ENCODE peak calls at places on chromosomes 13 and 19, in eight cellular contexts. One of them, this sample, is unnamed.

GRCh38 chr19:31675187-31675913 is 326.1 kb upstream of the TSHZ3 start:
- DNase-seq in tibial artery: no peak
- DNase-seq in NCI-H2081 treated with DMSO at 0.1 percent for 48 hours: no peak
- DNase-seq in GM23338: no peak
- DNase-seq in bronchial epithelial cell: no peak
- DNase-seq in stimulated activated CD8-positive, alpha-beta memory T cell treated with anti-CD3 and anti-CD28 coated beads, Interleukin-7, amount 100 ng/mL, for 24 hours: no peak
- DNase-seq in head of caudate nucleus: no peak
- DNase-seq in OCI-LY7: no peak
- DNase-seq in this sample: peak; percentile 92

GRCh38 chr13:46804391-46804815 is 7.4 kb upstream of the ESD start:
- DNase-seq in tibial artery: no peak
- DNase-seq in NCI-H2081 treated with DMSO at 0.1 percent for 48 hours: no peak
- DNase-seq in GM23338: no peak
- DNase-seq in bronchial epithelial cell: peak; percentile 99
- DNase-seq in stimulated activated CD8-positive, alpha-beta memory T cell treated with anti-CD3 and anti-CD28 coated beads, Interleukin-7, amount 100 ng/mL, for 24 hours: no peak
- DNase-seq in head of caudate nucleus: no peak
- DNase-seq in OCI-LY7: no peak
- DNase-seq in this sample: peak; percentile 97

GRCh38 chr13:110294624-110295023 is 12.3 kb downstream of the COL4A1 start:
- DNase-seq in tibial artery: no peak
- DNase-seq in NCI-H2081 treated with DMSO at 0.1 percent for 48 hours: no peak
- DNase-seq in GM23338: no peak
- DNase-seq in bronchial epithelial cell: no peak
- DNase-seq in stimulated activated CD8-positive, alpha-beta memory T cell treated with anti-CD3 and anti-CD28 coated beads, Interleukin-7, amount 100 ng/mL, for 24 hours: no peak
- DNase-seq in head of caudate nucleus: no peak
- DNase-seq in OCI-LY7: no peak
- DNase-seq in this sample: no peak

GRCh38 chr19:34639491-34640085 is 37.4 kb downstream of the SCGB2B2 start:
- DNase-seq in tibial artery: no peak
- DNase-seq in NCI-H2081 treated with DMSO at 0.1 percent for 48 hours: peak; percentile 15
- DNase-seq in GM23338: peak; percentile 92
- DNase-seq in bronchial epithelial cell: peak; percentile 42
- DNase-seq in stimulated activated CD8-positive, alpha-beta memory T cell treated with anti-CD3 and anti-CD28 coated beads, Interleukin-7, amount 100 ng/mL, for 24 hours: peak; percentile 28
- DNase-seq in head of caudate nucleus: no peak
- DNase-seq in OCI-LY7: peak; percentile 83
- DNase-seq in this sample: peak; percentile 20

GRCh38 chr13:33072282-33072681 is 56.1 kb downstream of the KL start:
- DNase-seq in tibial artery: no peak
- DNase-seq in NCI-H2081 treated with DMSO at 0.1 percent for 48 hours: no peak
- DNase-seq in GM23338: no peak
- DNase-seq in bronchial epithelial cell: no peak
- DNase-seq in stimulated activated CD8-positive, alpha-beta memory T cell treated with anti-CD3 and anti-CD28 coated beads, Interleukin-7, amount 100 ng/mL, for 24 hours: no peak
- DNase-seq in head of caudate nucleus: no peak
- DNase-seq in OCI-LY7: no peak
- DNase-seq in this sample: no peak

GRCh38 chr19:56101095-56101494 is 20.0 kb downstream of the ZNF787 start:
- DNase-seq in tibial artery: no peak
- DNase-seq in NCI-H2081 treated with DMSO at 0.1 percent for 48 hours: no peak
- DNase-seq in GM23338: no peak
- DNase-seq in bronchial epithelial cell: no peak
- DNase-seq in stimulated activated CD8-positive, alpha-beta memory T cell treated with anti-CD3 and anti-CD28 coated beads, Interleukin-7, amount 100 ng/mL, for 24 hours: no peak
- DNase-seq in head of caudate nucleus: no peak
- DNase-seq in OCI-LY7: no peak
- DNase-seq in this sample: no peak

GRCh38 chr19:49085868-49086232 is 599 bp downstream of the SNRNP70 start:
- DNase-seq in tibial artery: no peak
- DNase-seq in NCI-H2081 treated with DMSO at 0.1 percent for 48 hours: no peak
- DNase-seq in GM23338: no peak
- DNase-seq in bronchial epithelial cell: no peak
- DNase-seq in stimulated activated CD8-positive, alpha-beta memory T cell treated with anti-CD3 and anti-CD28 coated beads, Interleukin-7, amount 100 ng/mL, for 24 hours: no peak
- DNase-seq in head of caudate nucleus: no peak
- DNase-seq in OCI-LY7: no peak
- DNase-seq in this sample: no peak

GRCh38 chr19:54464624-54465266 is 1.2 kb upstream of the LENG9 start:
- DNase-seq in tibial artery: peak; percentile 91
- DNase-seq in NCI-H2081 treated with DMSO at 0.1 percent for 48 hours: no peak
- DNase-seq in GM23338: peak; percentile 98
- DNase-seq in bronchial epithelial cell: peak; percentile 66
- DNase-seq in stimulated activated CD8-positive, alpha-beta memory T cell treated with anti-CD3 and anti-CD28 coated beads, Interleukin-7, amount 100 ng/mL, for 24 hours: peak; percentile 69
- DNase-seq in head of caudate nucleus: peak; percentile 82
- DNase-seq in OCI-LY7: peak; percentile 94
- DNase-seq in this sample: peak; percentile 70

GRCh38 chr13:110826861-110827672 is 87.8 kb downstream of the ANKRD10 start:
- DNase-seq in tibial artery: no peak
- DNase-seq in NCI-H2081 treated with DMSO at 0.1 percent for 48 hours: no peak
- DNase-seq in GM23338: no peak
- DNase-seq in bronchial epithelial cell: no peak
- DNase-seq in stimulated activated CD8-positive, alpha-beta memory T cell treated with anti-CD3 and anti-CD28 coated beads, Interleukin-7, amount 100 ng/mL, for 24 hours: no peak
- DNase-seq in head of caudate nucleus: no peak
- DNase-seq in OCI-LY7: no peak
- DNase-seq in this sample: no peak

GRCh38 chr13:49000247-49000646 is 24.5 kb downstream of the FNDC3A start:
- DNase-seq in tibial artery: no peak
- DNase-seq in NCI-H2081 treated with DMSO at 0.1 percent for 48 hours: no peak
- DNase-seq in GM23338: no peak
- DNase-seq in bronchial epithelial cell: no peak
- DNase-seq in stimulated activated CD8-positive, alpha-beta memory T cell treated with anti-CD3 and anti-CD28 coated beads, Interleukin-7, amount 100 ng/mL, for 24 hours: no peak
- DNase-seq in head of caudate nucleus: no peak
- DNase-seq in OCI-LY7: no peak
- DNase-seq in this sample: no peak